ENCODE peak calls at places on chromosomes 6 and 20, in ten cellular contexts. One of them, this sample, is unnamed.

GRCh38 chr20:47925603-47926002 is 140.3 kb upstream of the SULF2 start:
- DNase-seq in HFF-Myc: no peak
- DNase-seq in dorsolateral prefrontal cortex: no peak
- DNase-seq in heart right ventricle: no peak
- DNase-seq in progenitor cell of endocrine pancreas: no peak
- DNase-seq in esophagus muscularis mucosa: no peak
- DNase-seq in cardiac fibroblast: no peak
- DNase-seq in lower lobe of right lung: no peak
- DNase-seq in lung: no peak
- DNase-seq in fibroblast of the aortic adventitia: no peak
- DNase-seq in this sample: no peak

GRCh38 chr6:24064106-24064505 is 61.9 kb upstream of the NRSN1 start:
- DNase-seq in HFF-Myc: no peak
- DNase-seq in dorsolateral prefrontal cortex: no peak
- DNase-seq in heart right ventricle: no peak
- DNase-seq in progenitor cell of endocrine pancreas: peak
- DNase-seq in esophagus muscularis mucosa: no peak
- DNase-seq in cardiac fibroblast: no peak
- DNase-seq in lower lobe of right lung: no peak
- DNase-seq in lung: no peak
- DNase-seq in fibroblast of the aortic adventitia: no peak
- DNase-seq in this sample: no peak

GRCh38 chr6:35017461-35018183 is 123.5 kb downstream of the TCP11 start:
- DNase-seq in HFF-Myc: no peak
- DNase-seq in dorsolateral prefrontal cortex: no peak
- DNase-seq in heart right ventricle: peak
- DNase-seq in progenitor cell of endocrine pancreas: no peak
- DNase-seq in esophagus muscularis mucosa: no peak
- DNase-seq in cardiac fibroblast: peak
- DNase-seq in lower lobe of right lung: peak
- DNase-seq in lung: peak
- DNase-seq in fibroblast of the aortic adventitia: peak
- DNase-seq in this sample: peak

GRCh38 chr6:89583559-89583958 is 55.0 kb downstream of the LYRM2 start:
- DNase-seq in HFF-Myc: no peak
- DNase-seq in dorsolateral prefrontal cortex: no peak
- DNase-seq in heart right ventricle: no peak
- DNase-seq in progenitor cell of endocrine pancreas: no peak
- DNase-seq in esophagus muscularis mucosa: no peak
- DNase-seq in cardiac fibroblast: no peak
- DNase-seq in lower lobe of right lung: no peak
- DNase-seq in lung: no peak
- DNase-seq in fibroblast of the aortic adventitia: no peak
- DNase-seq in this sample: no peak

GRCh38 chr6:166553563-166554271 is 32.8 kb downstream of the RAMACL start:
- DNase-seq in HFF-Myc: no peak
- DNase-seq in dorsolateral prefrontal cortex: peak
- DNase-seq in heart right ventricle: peak
- DNase-seq in progenitor cell of endocrine pancreas: no peak
- DNase-seq in esophagus muscularis mucosa: no peak
- DNase-seq in cardiac fibroblast: peak
- DNase-seq in lower lobe of right lung: no peak
- DNase-seq in lung: no peak
- DNase-seq in fibroblast of the aortic adventitia: peak
- DNase-seq in this sample: peak

GRCh38 chr6:154447929-154448328 is 62.6 kb downstream of the CNKSR3 start:
- DNase-seq in HFF-Myc: no peak
- DNase-seq in dorsolateral prefrontal cortex: no peak
- DNase-seq in heart right ventricle: no peak
- DNase-seq in progenitor cell of endocrine pancreas: no peak
- DNase-seq in esophagus muscularis mucosa: no peak
- DNase-seq in cardiac fibroblast: peak
- DNase-seq in lower lobe of right lung: no peak
- DNase-seq in lung: no peak
- DNase-seq in fibroblast of the aortic adventitia: peak
- DNase-seq in this sample: no peak

GRCh38 chr20:47535088-47535487 is 33.4 kb downstream of the NCOA3 start:
- DNase-seq in HFF-Myc: no peak
- DNase-seq in dorsolateral prefrontal cortex: no peak
- DNase-seq in heart right ventricle: no peak
- DNase-seq in progenitor cell of endocrine pancreas: no peak
- DNase-seq in esophagus muscularis mucosa: no peak
- DNase-seq in cardiac fibroblast: no peak
- DNase-seq in lower lobe of right lung: no peak
- DNase-seq in lung: no peak
- DNase-seq in fibroblast of the aortic adventitia: no peak
- DNase-seq in this sample: no peak

GRCh38 chr20:37892001-37892400 is 10.9 kb upstream of the VSTM2L start:
- DNase-seq in HFF-Myc: no peak
- DNase-seq in dorsolateral prefrontal cortex: no peak
- DNase-seq in heart right ventricle: no peak
- DNase-seq in progenitor cell of endocrine pancreas: no peak
- DNase-seq in esophagus muscularis mucosa: no peak
- DNase-seq in cardiac fibroblast: no peak
- DNase-seq in lower lobe of right lung: no peak
- DNase-seq in lung: no peak
- DNase-seq in fibroblast of the aortic adventitia: no peak
- DNase-seq in this sample: no peak

GRCh38 chr20:38201356-38201755 is 36.3 kb upstream of the TGM2 start:
- DNase-seq in HFF-Myc: peak
- DNase-seq in dorsolateral prefrontal cortex: no peak
- DNase-seq in heart right ventricle: no peak
- DNase-seq in progenitor cell of endocrine pancreas: no peak
- DNase-seq in esophagus muscularis mucosa: no peak
- DNase-seq in cardiac fibroblast: peak
- DNase-seq in lower lobe of right lung: peak
- DNase-seq in lung: no peak
- DNase-seq in fibroblast of the aortic adventitia: peak
- DNase-seq in this sample: peak

GRCh38 chr20:1146957-1147356 is 28.6 kb downstream of the PSMF1 start:
- DNase-seq in HFF-Myc: no peak
- DNase-seq in dorsolateral prefrontal cortex: no peak
- DNase-seq in heart right ventricle: no peak
- DNase-seq in progenitor cell of endocrine pancreas: no peak
- DNase-seq in esophagus muscularis mucosa: peak
- DNase-seq in cardiac fibroblast: no peak
- DNase-seq in lower lobe of right lung: no peak
- DNase-seq in lung: no peak
- DNase-seq in fibroblast of the aortic adventitia: no peak
- DNase-seq in this sample: no peak

GRCh38 chr6:25788305-25788922 is 33.9 kb downstream of the SLC17A4 start:
- DNase-seq in HFF-Myc: peak
- DNase-seq in dorsolateral prefrontal cortex: no peak
- DNase-seq in heart right ventricle: peak
- DNase-seq in progenitor cell of endocrine pancreas: no peak
- DNase-seq in esophagus muscularis mucosa: no peak
- DNase-seq in cardiac fibroblast: peak
- DNase-seq in lower lobe of right lung: peak
- DNase-seq in lung: peak
- DNase-seq in fibroblast of the aortic adventitia: peak
- DNase-seq in this sample: peak

GRCh38 chr20:1430004-1430451 is 36.6 kb downstream of the NSFL1C start:
- DNase-seq in HFF-Myc: no peak
- DNase-seq in dorsolateral prefrontal cortex: no peak
- DNase-seq in heart right ventricle: no peak
- DNase-seq in progenitor cell of endocrine pancreas: no peak
- DNase-seq in esophagus muscularis mucosa: no peak
- DNase-seq in cardiac fibroblast: peak
- DNase-seq in lower lobe of right lung: no peak
- DNase-seq in lung: no peak
- DNase-seq in fibroblast of the aortic adventitia: peak
- DNase-seq in this sample: no peak

GRCh38 chr6:5214570-5215052 is 46.1 kb downstream of the LYRM4 start:
- DNase-seq in HFF-Myc: peak
- DNase-seq in dorsolateral prefrontal cortex: peak
- DNase-seq in heart right ventricle: peak
- DNase-seq in progenitor cell of endocrine pancreas: no peak
- DNase-seq in esophagus muscularis mucosa: no peak
- DNase-seq in cardiac fibroblast: peak
- DNase-seq in lower lobe of right lung: no peak
- DNase-seq in lung: no peak
- DNase-seq in fibroblast of the aortic adventitia: peak
- DNase-seq in this sample: no peak
- TF ChIP-seq CTCF in HFF-Myc: peak
- TF ChIP-seq CTCF in dorsolateral prefrontal cortex: peak
- TF ChIP-seq CTCF in heart right ventricle: peak
- TF ChIP-seq CTCF in progenitor cell of endocrine pancreas: peak
- TF ChIP-seq CTCF in esophagus muscularis mucosa: peak
- TF ChIP-seq CTCF in cardiac fibroblast: peak
- TF ChIP-seq CTCF in lower lobe of right lung: peak
- TF ChIP-seq CTCF in lung: peak
- TF ChIP-seq CTCF in fibroblast of the aortic adventitia: peak
- TF ChIP-seq CTCF in this sample: peak

GRCh38 chr6:113120577-113121285 is 736.4 kb upstream of the MARCKS start:
- DNase-seq in HFF-Myc: peak
- DNase-seq in dorsolateral prefrontal cortex: no peak
- DNase-seq in heart right ventricle: no peak
- DNase-seq in progenitor cell of endocrine pancreas: no peak
- DNase-seq in esophagus muscularis mucosa: no peak
- DNase-seq in cardiac fibroblast: peak
- DNase-seq in lower lobe of right lung: no peak
- DNase-seq in lung: no peak
- DNase-seq in fibroblast of the aortic adventitia: peak
- DNase-seq in this sample: no peak
- TF ChIP-seq CTCF in HFF-Myc: no peak
- TF ChIP-seq CTCF in dorsolateral prefrontal cortex: no peak
- TF ChIP-seq CTCF in heart right ventricle: no peak
- TF ChIP-seq CTCF in progenitor cell of endocrine pancreas: no peak
- TF ChIP-seq CTCF in esophagus muscularis mucosa: no peak
- TF ChIP-seq CTCF in cardiac fibroblast: no peak
- TF ChIP-seq CTCF in lower lobe of right lung: no peak
- TF ChIP-seq CTCF in lung: no peak
- TF ChIP-seq CTCF in fibroblast of the aortic adventitia: no peak
- TF ChIP-seq CTCF in this sample: no peak

GRCh38 chr20:36506253-36506652 is 35.1 kb upstream of the MYL9 start:
- DNase-seq in HFF-Myc: no peak
- DNase-seq in dorsolateral prefrontal cortex: no peak
- DNase-seq in heart right ventricle: no peak
- DNase-seq in progenitor cell of endocrine pancreas: no peak
- DNase-seq in esophagus muscularis mucosa: no peak
- DNase-seq in cardiac fibroblast: no peak
- DNase-seq in lower lobe of right lung: no peak
- DNase-seq in lung: no peak
- DNase-seq in fibroblast of the aortic adventitia: no peak
- DNase-seq in this sample: no peak
- TF ChIP-seq CTCF in HFF-Myc: peak
- TF ChIP-seq CTCF in dorsolateral prefrontal cortex: peak
- TF ChIP-seq CTCF in heart right ventricle: peak
- TF ChIP-seq CTCF in progenitor cell of endocrine pancreas: peak
- TF ChIP-seq CTCF in esophagus muscularis mucosa: peak
- TF ChIP-seq CTCF in cardiac fibroblast: peak
- TF ChIP-seq CTCF in lower lobe of right lung: no peak
- TF ChIP-seq CTCF in lung: no peak
- TF ChIP-seq CTCF in fibroblast of the aortic adventitia: peak
- TF ChIP-seq CTCF in this sample: no peak

GRCh38 chr6:136654086-136654485 is 103.9 kb upstream of the MAP7 start:
- DNase-seq in HFF-Myc: no peak
- DNase-seq in dorsolateral prefrontal cortex: no peak
- DNase-seq in heart right ventricle: no peak
- DNase-seq in progenitor cell of endocrine pancreas: no peak
- DNase-seq in esophagus muscularis mucosa: no peak
- DNase-seq in cardiac fibroblast: no peak
- DNase-seq in lower lobe of right lung: no peak
- DNase-seq in lung: no peak
- DNase-seq in fibroblast of the aortic adventitia: no peak
- DNase-seq in this sample: no peak
- TF ChIP-seq CTCF in HFF-Myc: no peak
- TF ChIP-seq CTCF in dorsolateral prefrontal cortex: no peak
- TF ChIP-seq CTCF in heart right ventricle: peak
- TF ChIP-seq CTCF in progenitor cell of endocrine pancreas: peak
- TF ChIP-seq CTCF in esophagus muscularis mucosa: no peak
- TF ChIP-seq CTCF in cardiac fibroblast: peak
- TF ChIP-seq CTCF in lower lobe of right lung: no peak
- TF ChIP-seq CTCF in lung: no peak
- TF ChIP-seq CTCF in fibroblast of the aortic adventitia: peak
- TF ChIP-seq CTCF in this sample: no peak

GRCh38 chr6:160160450-160160849 is 38.8 kb downstream of the SLC22A1 start:
- DNase-seq in HFF-Myc: no peak
- DNase-seq in dorsolateral prefrontal cortex: no peak
- DNase-seq in heart right ventricle: no peak
- DNase-seq in progenitor cell of endocrine pancreas: no peak
- DNase-seq in esophagus muscularis mucosa: peak
- DNase-seq in cardiac fibroblast: no peak
- DNase-seq in lower lobe of right lung: no peak
- DNase-seq in lung: no peak
- DNase-seq in fibroblast of the aortic adventitia: no peak
- DNase-seq in this sample: no peak
- TF ChIP-seq CTCF in HFF-Myc: no peak
- TF ChIP-seq CTCF in dorsolateral prefrontal cortex: peak
- TF ChIP-seq CTCF in heart right ventricle: no peak
- TF ChIP-seq CTCF in progenitor cell of endocrine pancreas: peak
- TF ChIP-seq CTCF in esophagus muscularis mucosa: no peak
- TF ChIP-seq CTCF in cardiac fibroblast: peak
- TF ChIP-seq CTCF in lower lobe of right lung: peak
- TF ChIP-seq CTCF in lung: no peak
- TF ChIP-seq CTCF in fibroblast of the aortic adventitia: no peak
- TF ChIP-seq CTCF in this sample: no peak

GRCh38 chr6:41939848-41940758 is 1.5 kb downstream of the CCND3 start:
- DNase-seq in HFF-Myc: no peak
- DNase-seq in dorsolateral prefrontal cortex: peak
- DNase-seq in heart right ventricle: no peak
- DNase-seq in progenitor cell of endocrine pancreas: peak
- DNase-seq in esophagus muscularis mucosa: no peak
- DNase-seq in cardiac fibroblast: peak
- DNase-seq in lower lobe of right lung: peak
- DNase-seq in lung: peak
- DNase-seq in fibroblast of the aortic adventitia: peak
- DNase-seq in this sample: no peak

GRCh38 chr6:41940759-41941279 is 789 bp downstream of the CCND3 start:
- DNase-seq in HFF-Myc: no peak
- DNase-seq in dorsolateral prefrontal cortex: peak
- DNase-seq in heart right ventricle: peak
- DNase-seq in progenitor cell of endocrine pancreas: peak
- DNase-seq in esophagus muscularis mucosa: no peak
- DNase-seq in cardiac fibroblast: peak
- DNase-seq in lower lobe of right lung: peak
- DNase-seq in lung: peak
- DNase-seq in fibroblast of the aortic adventitia: no peak
- DNase-seq in this sample: peak

GRCh38 chr6:41939091-41939847 is 2.3 kb downstream of the CCND3 start:
- DNase-seq in HFF-Myc: no peak
- DNase-seq in dorsolateral prefrontal cortex: no peak
- DNase-seq in heart right ventricle: peak
- DNase-seq in progenitor cell of endocrine pancreas: no peak
- DNase-seq in esophagus muscularis mucosa: peak
- DNase-seq in cardiac fibroblast: peak
- DNase-seq in lower lobe of right lung: peak
- DNase-seq in lung: peak
- DNase-seq in fibroblast of the aortic adventitia: peak
- DNase-seq in this sample: peak

GRCh38 chr6:41942045-41942851 is 640 bp upstream of the CCND3 start:
- DNase-seq in HFF-Myc: no peak
- DNase-seq in dorsolateral prefrontal cortex: no peak
- DNase-seq in heart right ventricle: no peak
- DNase-seq in progenitor cell of endocrine pancreas: no peak
- DNase-seq in esophagus muscularis mucosa: no peak
- DNase-seq in cardiac fibroblast: no peak
- DNase-seq in lower lobe of right lung: no peak
- DNase-seq in lung: no peak
- DNase-seq in fibroblast of the aortic adventitia: peak
- DNase-seq in this sample: no peak

GRCh38 chr6:41941280-41942044 is at the start of gene CCND3:
- DNase-seq in HFF-Myc: peak
- DNase-seq in dorsolateral prefrontal cortex: peak
- DNase-seq in heart right ventricle: peak
- DNase-seq in progenitor cell of endocrine pancreas: peak
- DNase-seq in esophagus muscularis mucosa: peak
- DNase-seq in cardiac fibroblast: peak
- DNase-seq in lower lobe of right lung: peak
- DNase-seq in lung: peak
- DNase-seq in fibroblast of the aortic adventitia: peak
- DNase-seq in this sample: peak
- TF ChIP-seq CTCF in HFF-Myc: no peak
- TF ChIP-seq CTCF in dorsolateral prefrontal cortex: peak
- TF ChIP-seq CTCF in heart right ventricle: no peak
- TF ChIP-seq CTCF in progenitor cell of endocrine pancreas: no peak
- TF ChIP-seq CTCF in esophagus muscularis mucosa: no peak
- TF ChIP-seq CTCF in cardiac fibroblast: no peak
- TF ChIP-seq CTCF in lower lobe of right lung: no peak
- TF ChIP-seq CTCF in lung: no peak
- TF ChIP-seq CTCF in fibroblast of the aortic adventitia: no peak
- TF ChIP-seq CTCF in this sample: no peak